ENCODE peak calls at places on chromosomes 1 and 21, in five cellular contexts. D is K562, N is H1, L is HepG2, C is GM12878. W is an unnamed sample.

GRCh38 chr1:201261771-201262547 is 21.3 kb upstream of the PKP1 start:
- DNase-seq in L (no peak), D (no peak), N (peak; percentile 30), C (no peak), W (no peak)

GRCh38 chr1:173249349-173249748 is 42.2 kb upstream of the TNFSF4 start:
- DNase-seq in C (no peak), L (no peak), N (no peak), D (no peak), W (no peak)

GRCh38 chr1:240878631-240879030 is 266.7 kb upstream of the GREM2 start:
- DNase-seq in D (no peak), N (no peak), C (no peak), L (no peak), W (no peak)

GRCh38 chr1:220815409-220815808 is 28.7 kb downstream of the MTARC1 start:
- DNase-seq in L (no peak), N (no peak), C (no peak), D (no peak), W (no peak)

GRCh38 chr1:71658295-71658694 is 577.5 kb upstream of the ZRANB2 start:
- DNase-seq in D (no peak), L (no peak), C (no peak), N (no peak), W (no peak)

GRCh38 chr1:8373547-8374270 is 55.8 kb downstream of the SLC45A1 start:
- DNase-seq in N (no peak), L (no peak), C (no peak), D (no peak), W (no peak)

GRCh38 chr1:21337931-21338567 is 47.8 kb upstream of the ECE1 start:
- DNase-seq in N (no peak), D (no peak), L (no peak), C (no peak), W (peak; percentile 48)

GRCh38 chr21:35637431-35637830 is 422.9 kb downstream of the SETD4 start:
- DNase-seq in L (no peak), C (no peak), D (no peak), N (no peak), W (no peak)

GRCh38 chr21:35265170-35265877 is 216.2 kb upstream of the RUNX1 start:
- DNase-seq in L (no peak), N (no peak), C (no peak), D (no peak), W (peak; percentile 64)

GRCh38 chr1:183995322-183996035 is 42.0 kb downstream of the COLGALT2 start:
- DNase-seq in C (no peak), D (no peak), L (no peak), N (no peak), W (no peak)

GRCh38 chr1:192263436-192263835 is 53.4 kb upstream of the RGS21 start:
- DNase-seq in C (no peak), N (no peak), D (no peak), L (no peak), W (no peak)

GRCh38 chr1:56627636-56628039 is 17.5 kb upstream of the PRKAA2 start:
- DNase-seq in C (no peak), L (peak; percentile 9), D (no peak), N (no peak), W (peak; percentile 78)

GRCh38 chr1:53878492-53879105 is 11.0 kb downstream of the YIPF1 start:
- DNase-seq in N (no peak), D (peak; percentile 38), L (peak; percentile 57), C (no peak), W (peak; percentile 11)

GRCh38 chr1:17564458-17565393 is 25.2 kb downstream of the ARHGEF10L start:
- DNase-seq in C (no peak), L (peak; percentile 44), N (no peak), D (no peak), W (no peak)

GRCh38 chr1:9249534-9250335 is 15.2 kb downstream of the H6PD start:
- DNase-seq in D (peak; percentile 63), N (peak; percentile 87), C (no peak), L (peak; percentile 79), W (peak; percentile 37)

GRCh38 chr1:93623436-93623835 is 58.2 kb downstream of the BCAR3 start:
- DNase-seq in L (no peak), D (no peak), N (no peak), C (no peak), W (no peak)

GRCh38 chr1:93625582-93626327 is 55.9 kb downstream of the BCAR3 start:
- DNase-seq in D (no peak), N (no peak), L (no peak), C (no peak), W (no peak)

GRCh38 chr1:93620841-93621210 is 60.8 kb downstream of the BCAR3 start:
- DNase-seq in D (peak; percentile 63), C (no peak), N (no peak), L (no peak), W (no peak)

GRCh38 chr1:93621246-93621645 is 60.4 kb downstream of the BCAR3 start:
- DNase-seq in C (no peak), N (no peak), L (no peak), D (no peak), W (no peak)

DNA sequence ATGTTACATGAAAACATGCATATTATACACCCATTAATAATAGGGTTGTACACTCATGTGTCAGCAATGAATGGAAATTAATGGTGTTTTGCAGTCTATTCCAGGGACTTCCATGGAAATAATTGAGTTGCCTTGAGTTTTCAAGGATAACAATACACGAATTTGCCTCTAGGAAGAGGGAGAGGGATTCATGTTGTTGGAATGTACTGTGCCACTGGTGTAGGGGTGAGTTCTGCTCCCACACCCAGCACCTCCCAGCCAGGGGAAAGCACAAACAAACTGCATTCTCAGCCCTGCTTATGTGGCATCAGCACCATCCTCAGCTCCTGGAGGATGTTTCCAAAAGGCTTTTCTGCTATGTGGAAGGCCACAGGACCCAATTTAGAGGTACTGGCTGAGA is 57.8 kb downstream of the BCAR3 start:
- DNase-seq in C (no peak), L (no peak), D (no peak), N (no peak), W (no peak)
- TF ChIP-seq CHD2 in C (no peak), L (no peak), D (no peak), N (no peak), W (no peak)

DNA sequence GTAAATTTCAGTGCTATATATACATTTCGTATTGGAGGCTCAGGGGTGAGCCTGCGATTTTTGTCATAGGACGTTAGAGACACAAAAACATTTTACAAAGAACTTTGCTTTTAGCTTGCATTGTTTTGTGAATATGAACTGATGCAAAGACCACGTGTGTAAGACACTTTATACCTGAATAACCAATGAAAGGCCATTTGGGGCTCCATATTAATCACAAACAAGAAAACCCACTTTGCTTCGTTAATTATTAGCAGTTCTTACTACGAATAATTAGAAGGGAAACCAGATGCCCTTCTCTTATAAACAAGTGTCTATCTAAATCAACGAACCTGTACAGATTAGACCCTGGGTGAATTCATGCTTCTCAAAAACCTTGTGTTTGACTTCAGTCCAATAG is 1.1 kb downstream of the CYYR1 start:
- DNase-seq in L (no peak), D (no peak), C (no peak), N (no peak), W (no peak)
- H3K9me3 ChIP-seq in L (peaks cover 79% of the 10 kb centered on the region), D (no peaks in the 10 kb centered on the region), C (no peaks in the 10 kb centered on the region), N (no peaks in the 10 kb centered on the region), W (no peaks in the 10 kb centered on the region)

DNA sequence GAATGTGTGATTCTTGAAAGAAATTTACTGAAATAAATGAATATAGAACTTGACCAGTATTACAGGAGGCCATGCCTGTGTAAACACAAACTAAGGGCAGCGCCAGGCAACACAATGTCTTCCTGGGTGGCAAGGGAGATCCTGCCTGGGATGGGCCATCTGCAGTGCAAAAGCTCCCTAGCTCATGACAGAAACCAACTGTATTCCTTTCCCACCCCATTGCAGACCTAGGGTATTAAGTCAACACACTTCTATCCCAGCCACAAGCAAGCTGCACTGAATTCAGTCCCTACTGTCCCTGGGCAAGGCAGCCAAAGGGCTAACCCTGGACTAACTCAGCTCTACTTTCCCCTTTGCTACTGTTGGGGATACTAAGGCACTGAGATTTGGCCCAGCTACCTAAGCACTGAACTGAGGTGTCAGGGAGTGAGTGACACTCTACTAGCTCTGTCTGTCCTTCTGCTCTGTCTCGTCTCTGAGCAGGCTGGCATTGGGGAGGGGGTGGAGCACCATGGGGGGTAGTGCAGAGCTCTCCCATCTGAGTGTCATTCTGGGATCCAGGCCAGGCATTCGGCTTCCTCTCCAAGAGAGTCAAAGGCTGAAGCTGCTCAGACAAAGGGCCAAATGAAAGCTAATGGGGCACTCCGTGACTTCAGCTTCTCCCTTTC is 2.5 kb downstream of the INKA2 start:
- DNase-seq in L (no peak), C (no peak), N (peak; percentile 45), D (no peak), W (no peak)
- TF ChIP-seq KDM1A in L (no peak), C (no peak), N (no peak), D (no peak), W (no peak)

GRCh38 chr1:3590951-3591865 is 20.1 kb downstream of the MEGF6 start:
- DNase-seq in N (peak; percentile 79), L (no peak), D (peak; percentile 40), C (no peak), W (no peak)

GRCh38 chr1:3594706-3595377 is 16.5 kb downstream of the MEGF6 start:
- DNase-seq in N (no peak), D (no peak), L (no peak), C (no peak), W (no peak)

GRCh38 chr1:3593334-3593733 is 18.0 kb downstream of the MEGF6 start:
- DNase-seq in L (no peak), D (no peak), N (no peak), C (no peak), W (no peak)

GRCh38 chr1:3595949-3596348 is 15.4 kb downstream of the MEGF6 start:
- DNase-seq in C (no peak), D (no peak), L (no peak), N (no peak), W (no peak)

GRCh38 chr1:3593745-3594144 is 17.6 kb downstream of the MEGF6 start:
- DNase-seq in C (no peak), D (no peak), L (no peak), N (no peak), W (no peak)
- TF ChIP-seq CHD2 in C (no peak), D (no peak), L (no peak), N (no peak), W (no peak)

DNA sequence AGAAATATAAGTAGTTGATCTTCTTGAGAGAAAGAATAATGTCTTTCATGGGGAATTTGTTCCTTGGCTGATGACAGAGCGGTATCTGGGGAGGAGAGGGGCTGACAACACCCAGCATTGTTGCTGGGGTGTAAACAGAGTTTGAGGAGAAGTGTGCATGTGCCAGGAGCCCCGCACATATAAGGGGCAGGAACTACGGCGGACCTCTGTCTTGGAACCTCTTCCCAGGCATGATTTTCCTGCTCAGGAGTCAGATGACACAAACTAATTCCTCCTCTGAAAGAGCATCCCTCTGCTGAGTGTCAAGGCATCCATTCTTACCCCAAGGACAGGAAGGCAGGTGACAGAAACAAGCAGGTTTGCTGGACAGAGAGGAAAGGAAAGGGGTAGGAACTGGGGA is 119.1 kb downstream of the TPTE start:
- DNase-seq in N (no peak), C (no peak), D (no peak), L (no peak), W (no peak)
- H3K9me3 ChIP-seq in N (peaks cover 68% of the 10 kb centered on the region), C (no peaks in the 10 kb centered on the region), D (no peaks in the 10 kb centered on the region), L (peaks cover 97% of the 10 kb centered on the region), W (no peaks in the 10 kb centered on the region)

GRCh38 chr1:99598738-99599411 is 47.0 kb upstream of the PALMD start:
- DNase-seq in D (peak; percentile 28), N (no peak), L (no peak), C (no peak), W (no peak)

GRCh38 chr1:99595441-99595840 is 50.5 kb upstream of the PALMD start:
- DNase-seq in N (no peak), C (no peak), L (no peak), D (no peak), W (no peak)

GRCh38 chr1:99594205-99594604 is 51.7 kb upstream of the PALMD start:
- DNase-seq in L (no peak), D (no peak), N (no peak), C (no peak), W (no peak)

GRCh38 chr1:99591886-99592285 is 54.0 kb upstream of the PALMD start:
- DNase-seq in D (no peak), C (no peak), N (no peak), L (no peak), W (no peak)

GRCh38 chr1:99595041-99595440 is 50.9 kb upstream of the PALMD start:
- DNase-seq in L (no peak), N (no peak), D (no peak), C (no peak), W (no peak)
- TF ChIP-seq KDM1A in L (no peak), N (no peak), D (no peak), C (no peak), W (no peak)